ENCODE peak calls at places on chromosomes 7 and 10, in four cellular contexts. A is M059J, H is non-pigmented ciliary epithelial cell, Q is endothelial cell of umbilical vein. I is an unnamed sample.

GRCh38 chr10:131090761-131091661 is 220.5 kb downstream of the TCERG1L start:
- DNase-seq in A (no peak), H (no peak), Q (no peak), I (no peak)

GRCh38 chr7:45971661-45972175 is 50.6 kb upstream of the IGFBP3 start:
- DNase-seq in A (no peak), H (no peak), Q (no peak), I (no peak)

GRCh38 chr10:66827353-66827752 is 98.5 kb upstream of the LRRTM3 start:
- DNase-seq in A (peak; percentile 73), H (no peak), Q (no peak), I (no peak)

GRCh38 chr10:90635111-90635798 is 222.6 kb downstream of the HTR7 start:
- DNase-seq in A (no peak), H (no peak), Q (no peak), I (no peak)

GRCh38 chr7:111982133-111982532 is 224.1 kb downstream of the DOCK4 start:
- DNase-seq in A (peak; percentile 57), H (peak; percentile 37), Q (no peak), I (no peak)

GRCh38 chr7:90648834-90649233 is 52.7 kb downstream of the CDK14 start:
- DNase-seq in A (no peak), H (no peak), Q (no peak), I (no peak)

GRCh38 chr10:59181668-59182067 is 5.2 kb downstream of the PHYHIPL start:
- DNase-seq in A (peak; percentile 62), H (peak; percentile 24), Q (peak; percentile 43), I (no peak)

GRCh38 chr7:10468908-10469307 is 504.8 kb upstream of the PHF14 start:
- DNase-seq in A (no peak), H (no peak), Q (no peak), I (no peak)

GRCh38 chr10:101779544-101780186 is 3.6 kb downstream of the NPM3 start:
- DNase-seq in A (no peak), H (no peak), Q (peak; percentile 53), I (peak; percentile 79)

GRCh38 chr7:79453558-79454324 is at the start of gene MAGI2:
- DNase-seq in A (peak; percentile 72), H (no peak), Q (peak; percentile 91), I (no peak)

GRCh38 chr10:76126607-76127190 is 695.3 kb downstream of the LRMDA start:
- DNase-seq in A (peak; percentile 82), H (no peak), Q (no peak), I (no peak)

GRCh38 chr10:63166742-63167258 is 33.7 kb downstream of the NRBF2 start:
- DNase-seq in A (peak; percentile 80), H (peak; percentile 55), Q (peak; percentile 84), I (no peak)

GRCh38 chr10:33010132-33011037 is 52.4 kb upstream of the ITGB1 start:
- DNase-seq in A (peak; percentile 96), H (peak; percentile 47), Q (peak; percentile 37), I (peak; percentile 14)

GRCh38 chr7:44921607-44922350 is 36.4 kb upstream of the PURB start:
- DNase-seq in A (peak; percentile 59), H (peak; percentile 24), Q (peak; percentile 69), I (peak; percentile 89)

GRCh38 chr10:123703195-123703790 is 37.1 kb downstream of the GPR26 start:
- DNase-seq in A (no peak), H (no peak), Q (no peak), I (no peak)

GRCh38 chr10:17354781-17355180 is 99.6 kb downstream of the ST8SIA6 start:
- DNase-seq in A (peak; percentile 60), H (no peak), Q (no peak), I (no peak)

GRCh38 chr10:70772627-70773026 is 12.6 kb downstream of the TBATA start:
- DNase-seq in A (no peak), H (no peak), Q (no peak), I (no peak)

GRCh38 chr7:120554960-120555571 is 282.1 kb downstream of the KCND2 start:
- DNase-seq in A (peak; percentile 28), H (peak; percentile 30), Q (peak; percentile 60), I (no peak)

GRCh38 chr10:24866615-24867583 is 85.5 kb downstream of the PRTFDC1 start:
- DNase-seq in A (peak; percentile 85), H (peak; percentile 55), Q (peak; percentile 46), I (no peak)

GRCh38 chr7:109213081-109213480 is 643.4 kb downstream of the DNAJB9 start:
- DNase-seq in A (no peak), H (no peak), Q (no peak), I (no peak)

GRCh38 chr7:22001345-22002004 is 55.8 kb upstream of the CDCA7L start:
- DNase-seq in A (peak; percentile 73), H (peak; percentile 65), Q (peak; percentile 86), I (no peak)

GRCh38 chr10:67839957-67840356 is 2.0 kb upstream of the DNAJC12 start:
- DNase-seq in A (peak; percentile 68), H (no peak), Q (no peak), I (no peak)

GRCh38 chr7:78301361-78301760 is 502.8 kb downstream of the PHTF2 start:
- DNase-seq in A (peak; percentile 46), H (no peak), Q (no peak), I (no peak)

GRCh38 chr10:91012502-91012901 is 91.6 kb upstream of the ANKRD1 start:
- DNase-seq in A (no peak), H (no peak), Q (no peak), I (no peak)

GRCh38 chr7:73937014-73937413 is 76.1 kb downstream of the TMEM270 start:
- DNase-seq in A (peak; percentile 13), H (no peak), Q (peak; percentile 36), I (no peak)

GRCh38 chr10:95388539-95388938 is 97.7 kb upstream of the PDLIM1 start:
- DNase-seq in A (peak; percentile 7), H (no peak), Q (no peak), I (no peak)

GRCh38 chr7:115038158-115038557 is 116.3 kb downstream of the MDFIC start:
- DNase-seq in A (no peak), H (no peak), Q (no peak), I (no peak)

GRCh38 chr7:33789871-33790270 is 115.5 kb upstream of the BMPER start:
- DNase-seq in A (peak; percentile 22), H (no peak), Q (peak; percentile 77), I (no peak)

GRCh38 chr7:140048138-140048537 is 14.6 kb downstream of the PARP12 start:
- DNase-seq in A (no peak), H (no peak), Q (no peak), I (no peak)

GRCh38 chr7:98719396-98719795 is 102.3 kb downstream of the NPTX2 start:
- DNase-seq in A (peak; percentile 24), H (no peak), Q (no peak), I (no peak)

GRCh38 chr10:62037166-62037831 is 135.8 kb downstream of the ARID5B start:
- DNase-seq in A (peak; percentile 93), H (no peak), Q (no peak), I (no peak)

GRCh38 chr10:103553743-103554487 is 60.4 kb downstream of the NEURL1 start:
- DNase-seq in A (no peak), H (no peak), Q (no peak), I (peak; percentile 33)